ENCODE peak calls at places on chromosome 5, in four cellular contexts. U is thyroid gland; A is AG09309; Y is activated CD8-positive, alpha-beta T cell treated with anti-CD3 and anti-CD28 coated beads for 36 hours. T is an unnamed sample.

GRCh38 chr5:149018909-149019443 is 43.9 kb downstream of the SH3TC2 start:
- DNase-seq in U (no peak), A (peak; percentile 47), Y (no peak), T (no peak)

GRCh38 chr5:133942589-133943474 is 25.6 kb downstream of the C5orf15 start:
- DNase-seq in U (peak; percentile 55), Y (no peak), A (no peak), T (no peak)

GRCh38 chr5:132259061-132259851 is 1.8 kb downstream of the PDLIM4 start:
- DNase-seq in A (peak; percentile 64), U (peak; percentile 25), Y (no peak), T (peak; percentile 7)

GRCh38 chr5:146789712-146790660 is 88.6 kb downstream of the PPP2R2B start:
- DNase-seq in A (no peak), U (no peak), Y (no peak), T (no peak)

GRCh38 chr5:160390787-160391696 is 8.8 kb downstream of the FAM200C start:
- DNase-seq in U (no peak), Y (no peak), A (no peak), T (peak; percentile 32)

GRCh38 chr5:54291498-54291897 is 18.9 kb downstream of the ARL15 start:
- DNase-seq in Y (no peak), U (no peak), A (no peak), T (no peak)

GRCh38 chr5:173268750-173269580 is 34.0 kb upstream of the NKX2-5 start:
- DNase-seq in Y (no peak), A (no peak), U (no peak), T (no peak)

GRCh38 chr5:85716344-85717202 is 901.2 kb upstream of the COX7C start:
- DNase-seq in U (no peak), A (no peak), Y (no peak), T (no peak)

GRCh38 chr5:138676556-138677193 is 76.5 kb upstream of the CTNNA1 start:
- DNase-seq in A (no peak), U (no peak), Y (no peak), T (no peak)

GRCh38 chr5:58671155-58671554 is 88.3 kb downstream of the RAB3C start:
- DNase-seq in U (no peak), A (no peak), Y (no peak), T (no peak)

GRCh38 chr5:175778951-175779475 is 92.4 kb upstream of the CPLX2 start:
- DNase-seq in A (no peak), U (peak; percentile 88), Y (no peak), T (no peak)

GRCh38 chr5:143471041-143471509 is 67.6 kb upstream of the NR3C1 start:
- DNase-seq in Y (no peak), A (no peak), U (no peak), T (no peak)

GRCh38 chr5:52776116-52776515 is 11.6 kb upstream of the ITGA1 start:
- DNase-seq in U (no peak), Y (peak; percentile 67), A (no peak), T (no peak)

GRCh38 chr5:127813633-127814171 is 110.5 kb downstream of the CCDC192 start:
- DNase-seq in A (peak; percentile 71), Y (no peak), U (no peak), T (no peak)

GRCh38 chr5:109589239-109589638 is 100.5 kb upstream of the MAN2A1 start:
- DNase-seq in A (no peak), U (no peak), Y (no peak), T (no peak)

GRCh38 chr5:65076251-65076869 is 307.6 kb downstream of the CWC27 start:
- DNase-seq in A (peak; percentile 46), U (peak; percentile 33), Y (peak; percentile 90), T (peak; percentile 54)

GRCh38 chr5:170363671-170364070 is 25.5 kb downstream of the KCNMB1 start:
- DNase-seq in U (no peak), Y (no peak), A (no peak), T (no peak)

GRCh38 chr5:143952809-143953208 is 140.8 kb downstream of the HMHB1 start:
- DNase-seq in Y (no peak), U (no peak), A (no peak), T (no peak)

GRCh38 chr5:25119654-25120053 is 474.9 kb upstream of the CDH10 start:
- DNase-seq in Y (no peak), A (no peak), U (no peak), T (peak; percentile 4)

GRCh38 chr5:116905885-116906284 is 331.3 kb upstream of the SEMA6A start:
- DNase-seq in U (no peak), A (no peak), Y (no peak), T (no peak)

GRCh38 chr5:126301056-126301455 is 122.2 kb upstream of the GRAMD2B start:
- DNase-seq in U (no peak), Y (no peak), A (no peak), T (no peak)

GRCh38 chr5:62649476-62650113 is 71.0 kb downstream of the LRRC70 start:
- DNase-seq in U (no peak), A (no peak), Y (no peak), T (no peak)

GRCh38 chr5:125695994-125696679 is 727.1 kb upstream of the GRAMD2B start:
- DNase-seq in A (peak; percentile 24), U (no peak), Y (no peak), T (no peak)

GRCh38 chr5:55421074-55421529 is 113.3 kb downstream of the MTREX start:
- DNase-seq in Y (peak; percentile 39), A (no peak), U (no peak), T (peak; percentile 37)

GRCh38 chr5:12662545-12663314 is 758.5 kb upstream of the CTNND2 start:
- DNase-seq in Y (no peak), A (no peak), U (no peak), T (no peak)

GRCh38 chr5:143618146-143618545 is 193.8 kb upstream of the HMHB1 start:
- DNase-seq in A (no peak), Y (no peak), U (no peak), T (no peak)

GRCh38 chr5:170300361-170301013 is 2.9 kb upstream of the LCP2 start:
- DNase-seq in U (no peak), Y (no peak), A (no peak), T (no peak)

GRCh38 chr5:150120617-150121447 is 34.5 kb upstream of the CSF1R start:
- DNase-seq in U (no peak), A (no peak), Y (no peak), T (no peak)

GRCh38 chr5:18281947-18282557 is 647.8 kb downstream of the TAF11L14 start:
- DNase-seq in A (peak; percentile 39), Y (no peak), U (no peak), T (peak; percentile 13)

GRCh38 chr5:17436766-17437221 is 61.2 kb upstream of the TAF11L2 start:
- DNase-seq in A (peak; percentile 51), U (no peak), Y (no peak), T (peak; percentile 39)

GRCh38 chr5:9766581-9766980 is 136.4 kb upstream of the TAS2R1 start:
- DNase-seq in A (no peak), U (no peak), Y (no peak), T (no peak)
- TF ChIP-seq CTCF in A (peak; percentile 42), U (no peak), Y (no peak), T (no peak)

GRCh38 chr5:115788440-115788839 is 28.0 kb downstream of the CDO1 start:
- DNase-seq in U (no peak), Y (no peak), A (no peak), T (no peak)

GRCh38 chr5:115785395-115786009 is 31.0 kb downstream of the CDO1 start:
- DNase-seq in U (no peak), Y (no peak), A (no peak), T (no peak)

GRCh38 chr5:115787426-115787825 is 29.0 kb downstream of the CDO1 start:
- DNase-seq in Y (no peak), A (no peak), U (no peak), T (no peak)
- TF ChIP-seq CTCF in Y (no peak), A (no peak), U (no peak), T (no peak)

DNA sequence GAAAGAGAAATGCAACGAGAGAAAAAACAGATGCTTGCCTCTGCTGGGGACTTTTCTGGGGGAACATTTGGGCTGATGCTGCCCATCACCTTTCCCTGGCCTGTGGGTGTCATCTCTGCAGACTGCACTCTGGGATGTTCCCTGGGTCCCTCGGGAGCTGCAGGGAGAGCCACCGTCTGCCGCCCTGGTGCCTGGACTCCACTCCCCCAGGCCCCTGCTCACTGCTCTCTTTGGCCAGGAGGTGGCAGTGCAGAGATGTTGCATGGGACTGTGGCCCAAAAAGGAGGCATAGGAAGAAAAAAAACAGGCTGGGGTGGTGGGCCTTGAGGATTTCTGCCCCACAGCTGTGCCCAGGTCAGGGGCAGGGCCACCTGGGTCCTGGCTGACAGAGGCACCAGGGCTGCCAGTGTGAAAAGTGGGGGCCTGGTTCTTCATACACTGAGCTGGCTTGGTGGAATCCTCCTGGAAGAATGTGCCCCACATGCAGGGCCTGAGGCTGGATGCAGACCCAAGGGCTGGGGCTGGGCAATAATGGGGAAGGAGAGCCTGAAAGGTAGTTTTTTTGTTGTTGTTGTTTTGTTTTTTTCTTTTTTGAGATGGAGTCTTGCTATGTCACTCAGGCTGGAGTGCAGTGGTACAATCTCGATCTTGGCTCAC is 353.6 kb downstream of the SLIT3 start:
- DNase-seq in Y (peak; percentile 60), A (no peak), U (peak; percentile 27), T (peak; percentile 69)
- TF ChIP-seq CTCF in Y (peak; percentile 70), A (peak; percentile 93), U (no peak), T (peak; percentile 74)

GRCh38 chr5:142110988-142111687 is 2.6 kb downstream of the NDFIP1 start:
- DNase-seq in U (no peak), A (no peak), Y (no peak), T (no peak)

GRCh38 chr5:142109356-142110045 is 922 bp downstream of the NDFIP1 start:
- DNase-seq in A (no peak), U (no peak), Y (peak; percentile 69), T (no peak)

GRCh38 chr5:142110046-142110531 is 1.5 kb downstream of the NDFIP1 start:
- DNase-seq in Y (peak; percentile 57), U (no peak), A (no peak), T (peak; percentile 36)

GRCh38 chr5:142107729-142108431 is 699 bp upstream of the NDFIP1 start:
- DNase-seq in Y (no peak), U (no peak), A (no peak), T (no peak)

DNA sequence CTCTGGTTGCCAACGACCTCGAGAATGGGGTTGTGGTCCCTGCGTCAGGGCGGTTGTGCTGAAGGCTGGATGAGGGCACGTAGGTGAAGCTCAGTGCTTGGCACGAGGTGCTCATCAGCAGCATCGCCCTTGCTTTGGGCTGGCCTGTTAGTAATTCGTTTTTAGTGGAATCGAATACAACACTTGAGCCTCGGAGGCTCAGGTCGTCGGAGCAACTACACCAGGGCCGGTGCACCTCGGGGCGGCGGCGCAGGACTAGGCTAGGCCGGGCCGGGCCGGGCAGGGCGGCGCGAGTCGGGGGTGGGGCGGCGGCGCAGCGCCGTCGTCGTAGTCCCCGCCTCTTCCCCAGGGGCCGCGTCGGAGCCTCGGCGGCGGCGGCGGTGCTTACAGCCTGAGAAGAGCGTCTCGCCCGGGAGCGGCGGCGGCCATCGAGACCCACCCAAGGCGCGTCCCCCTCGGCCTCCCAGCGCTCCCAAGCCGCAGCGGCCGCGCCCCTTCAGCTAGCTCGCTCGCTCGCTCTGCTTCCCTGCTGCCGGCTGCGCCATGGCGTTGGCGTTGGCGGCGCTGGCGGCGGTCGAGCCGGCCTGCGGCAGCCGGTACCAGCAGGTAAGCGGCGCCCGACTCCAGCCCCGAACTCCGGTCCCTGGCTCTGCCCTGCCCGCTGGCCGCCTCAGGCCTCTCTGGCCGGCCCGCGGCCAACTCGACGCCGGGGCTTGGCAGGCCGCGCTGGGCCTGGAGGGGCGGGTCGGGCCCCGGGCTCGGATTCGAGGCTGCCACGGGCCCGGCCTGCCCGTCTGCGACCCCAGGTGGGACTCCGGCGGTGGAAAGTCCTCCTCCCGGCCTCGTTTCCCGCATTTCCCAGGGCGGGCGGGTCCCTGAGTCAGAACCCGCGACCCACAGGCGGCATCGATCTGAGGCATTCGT is at the start of gene NDFIP1:
- DNase-seq in Y (peak; percentile 88), U (peak; percentile 87), A (no peak), T (peak; percentile 78)
- TF ChIP-seq CTCF in Y (no peak), U (no peak), A (no peak), T (no peak)

T was measured in GM10248.